ENCODE peak calls at places on chromosomes 2 and 18, in nine cellular contexts. J, M, S, C, D, H, K, N and A are unnamed samples.

GRCh38 chr2:57107353-57107752 is 923.6 kb downstream of the CCDC85A start:
- DNase-seq in J (no peak), M (no peak), S (no peak), C (no peak), D (no peak), H (no peak), K (no peak), N (no peak), A (no peak)

GRCh38 chr2:5742126-5742525 is 49.9 kb downstream of the SOX11 start:
- DNase-seq in J (no peak), M (no peak), S (no peak), C (no peak), D (no peak), H (no peak), K (no peak), N (no peak), A (no peak)

GRCh38 chr2:165720526-165720925 is 73.5 kb downstream of the GALNT3 start:
- DNase-seq in J (peak; percentile 65), M (no peak), S (peak; percentile 23), C (no peak), D (peak; percentile 79), H (peak; percentile 55), K (no peak), N (no peak), A (no peak)

GRCh38 chr2:101729521-101730190 is 32.1 kb downstream of the MAP4K4 start:
- DNase-seq in J (no peak), M (no peak), S (no peak), C (no peak), D (no peak), H (no peak), K (no peak), N (no peak), A (no peak)

GRCh38 chr2:72921866-72922265 is 4.5 kb downstream of the EMX1 start:
- DNase-seq in J (no peak), M (no peak), S (no peak), C (no peak), D (no peak), H (no peak), K (no peak), N (no peak), A (no peak)

GRCh38 chr2:20148841-20149702 is 75.9 kb downstream of the SDC1 start:
- DNase-seq in J (peak; percentile 88), M (no peak), S (no peak), C (no peak), D (peak; percentile 74), H (peak; percentile 69), K (no peak), N (no peak), A (no peak)

GRCh38 chr18:34261865-34262780 is 37.4 kb upstream of the NOL4 start:
- DNase-seq in J (no peak), M (no peak), S (peak; percentile 9), C (no peak), D (no peak), H (no peak), K (no peak), N (no peak), A (no peak)

GRCh38 chr18:3250237-3251107 is 2.9 kb downstream of the MYL12A start:
- DNase-seq in J (peak; percentile 83), M (no peak), S (no peak), C (no peak), D (peak; percentile 79), H (peak; percentile 69), K (no peak), N (no peak), A (peak; percentile 93)

GRCh38 chr2:127096718-127097470 is 10.1 kb downstream of the BIN1 start:
- DNase-seq in J (no peak), M (peak; percentile 56), S (no peak), C (no peak), D (no peak), H (no peak), K (no peak), N (no peak), A (no peak)

GRCh38 chr2:182616471-182617393 is 99.3 kb upstream of the DNAJC10 start:
- DNase-seq in J (peak; percentile 12), M (no peak), S (peak; percentile 16), C (no peak), D (peak; percentile 92), H (peak; percentile 39), K (no peak), N (no peak), A (no peak)

DNA sequence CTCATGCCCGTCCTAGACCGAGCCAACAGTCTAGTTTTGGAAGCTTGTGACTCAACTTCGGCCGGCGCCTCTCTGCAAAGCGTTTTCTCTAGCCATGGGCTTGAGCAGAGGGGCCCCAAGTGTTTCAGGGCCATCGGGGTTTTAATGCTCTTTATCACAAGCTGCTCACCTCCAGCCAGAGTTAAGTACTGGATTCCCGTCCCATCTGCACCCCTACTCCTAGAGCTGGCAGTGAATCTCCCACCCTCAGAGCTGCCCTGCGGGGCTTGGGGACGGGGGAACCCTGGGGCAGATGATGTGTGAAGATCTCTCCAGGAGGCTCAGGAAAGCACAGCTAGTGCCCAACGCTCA is 7.3 kb downstream of the RAX start:
- DNase-seq in J (no peak), M (no peak), S (no peak), C (no peak), D (no peak), H (no peak), K (no peak), N (no peak), A (no peak)
- H3K27me3 ChIP-seq in J (peaks cover 76% of the 10 kb centered on the region), M (peaks cover 40% of the 10 kb centered on the region), S (peaks cover 75% of the 10 kb centered on the region), C (no peaks in the 10 kb centered on the region), D (peaks cover 78% of the 10 kb centered on the region), H (peaks cover 84% of the 10 kb centered on the region), K (no peaks in the 10 kb centered on the region), N (peaks cover 42% of the 10 kb centered on the region), A (peaks cover 61% of the 10 kb centered on the region)

GRCh38 chr18:61833387-61833786 is 59.4 kb downstream of the RNF152 start:
- DNase-seq in J (peak; percentile 59), M (no peak), S (no peak), C (no peak), D (no peak), H (peak; percentile 89), K (no peak), N (no peak), A (no peak)
- H3K4me3 ChIP-seq in J (no peak overlapping the region), M (no peak overlapping the region), S (no peak overlapping the region), C (no peak overlapping the region), D (no peak overlapping the region), H (no peak overlapping the region), K (no peak overlapping the region), N (no peak overlapping the region), A (no peak overlapping the region)

DNA sequence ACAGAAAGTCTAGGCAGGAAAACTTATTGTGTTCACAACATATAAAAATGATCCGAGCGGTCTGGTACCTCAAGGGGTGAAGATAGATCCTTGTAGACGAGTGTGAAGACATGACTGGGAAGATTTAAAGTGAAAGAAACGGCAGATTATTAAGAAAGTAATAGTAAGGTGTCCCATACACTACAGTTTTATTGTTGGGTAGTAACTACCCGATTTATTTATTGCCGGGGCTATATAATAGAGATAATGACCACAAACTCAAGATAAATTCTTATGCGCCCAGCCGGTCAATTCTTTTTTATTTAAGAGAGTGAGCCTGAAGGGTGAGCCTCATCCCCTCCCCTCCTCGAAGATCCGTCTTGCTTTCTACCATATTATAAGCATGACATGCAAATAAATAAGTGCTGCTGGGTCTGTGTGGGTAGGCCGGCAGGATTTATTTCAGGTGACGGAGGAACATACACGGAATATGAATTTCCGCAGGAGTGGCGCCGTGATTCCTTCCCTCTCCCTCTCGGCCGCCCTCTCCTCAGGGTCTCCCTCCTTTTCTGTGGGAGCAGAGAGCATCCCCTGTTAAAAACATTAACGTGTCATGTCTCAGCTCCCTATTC is 147.5 kb downstream of the MEIS1 start:
- DNase-seq in J (peak; percentile 62), M (no peak), S (no peak), C (no peak), D (no peak), H (no peak), K (no peak), N (no peak), A (no peak)
- H3K27me3 ChIP-seq in J (no peaks in the 10 kb centered on the region), M (peaks cover 35% of the 10 kb centered on the region), S (peaks cover 45% of the 10 kb centered on the region), C (peaks cover 9% of the 10 kb centered on the region), D (peaks cover 17% of the 10 kb centered on the region), H (peaks cover 35% of the 10 kb centered on the region), K (no peaks in the 10 kb centered on the region), N (peaks cover 30% of the 10 kb centered on the region), A (peaks cover 26% of the 10 kb centered on the region)

GRCh38 chr2:238456966-238457926 is 30.5 kb downstream of the ASB1 start:
- DNase-seq in J (no peak), M (no peak), S (no peak), C (no peak), D (no peak), H (no peak), K (no peak), N (no peak), A (no peak)

GRCh38 chr2:238461051-238461450 is 34.3 kb downstream of the ASB1 start:
- DNase-seq in J (no peak), M (no peak), S (no peak), C (no peak), D (no peak), H (no peak), K (no peak), N (no peak), A (no peak)

GRCh38 chr2:238458641-238459040 is 31.9 kb downstream of the ASB1 start:
- DNase-seq in J (no peak), M (peak; percentile 42), S (no peak), C (no peak), D (peak; percentile 49), H (no peak), K (no peak), N (no peak), A (no peak)

GRCh38 chr2:238457927-238458324 is 31.2 kb downstream of the ASB1 start:
- DNase-seq in J (no peak), M (no peak), S (no peak), C (no peak), D (peak; percentile 48), H (no peak), K (no peak), N (no peak), A (no peak)

DNA sequence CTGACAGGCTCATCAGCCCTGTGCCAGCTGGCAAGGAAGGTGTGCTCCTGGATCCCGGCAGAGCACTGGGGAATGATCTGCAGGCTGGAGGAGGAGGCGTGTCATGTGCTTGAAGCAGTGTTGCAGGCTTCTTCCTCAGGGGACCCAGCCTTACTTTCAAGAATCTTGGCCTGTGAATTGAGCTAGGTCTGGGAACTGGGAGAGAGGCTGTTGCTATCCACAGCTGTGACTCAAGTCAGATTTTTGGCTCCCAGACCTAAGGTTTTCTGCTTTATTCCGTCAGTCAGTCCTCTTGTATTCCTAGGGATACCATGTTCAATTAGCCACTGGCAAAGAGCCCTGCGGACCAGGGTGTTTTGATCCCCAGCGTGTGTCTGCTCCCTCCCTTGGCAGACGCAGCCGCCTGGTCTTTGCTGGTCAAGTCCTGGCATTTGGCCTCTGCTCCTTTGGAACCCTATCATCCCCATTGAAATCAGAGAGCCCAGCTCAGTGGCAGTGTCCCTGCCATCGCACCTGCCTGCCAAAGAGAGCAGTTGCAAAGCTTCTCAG is 32.4 kb downstream of the ASB1 start:
- DNase-seq in J (peak; percentile 80), M (peak; percentile 71), S (no peak), C (no peak), D (peak; percentile 84), H (no peak), K (no peak), N (no peak), A (no peak)
- H3K4me3 ChIP-seq in J (no peak overlapping the region), M (no peak overlapping the region), S (no peak overlapping the region), C (no peak overlapping the region), D (no peak overlapping the region), H (peak overlapping the region; percentile 46), K (no peak overlapping the region), N (no peak overlapping the region), A (no peak overlapping the region)